ENCODE peak calls at places on chromosome 17, in five cellular contexts. F is right lobe of liver, W is A549, X is esophagus squamous epithelium, A is suprapubic skin. Q is an unnamed sample.

GRCh38 chr17:72976971-72977767 is 115.3 kb downstream of the SLC39A11 start:
- DNase-seq in X (no peak), A (no peak), F (no peak), W (peak; percentile 44), Q (peak; percentile 46)

GRCh38 chr17:10698116-10698818 is 873 bp downstream of the ADPRM start:
- DNase-seq in A (no peak), F (no peak), X (no peak), W (no peak), Q (no peak)

GRCh38 chr17:42337442-42337841 is 49.1 kb downstream of the STAT5A start:
- DNase-seq in F (no peak), W (no peak), A (no peak), X (no peak), Q (no peak)

GRCh38 chr17:47694818-47695663 is 1.1 kb downstream of the TBKBP1 start:
- DNase-seq in A (peak; percentile 86), X (no peak), F (peak; percentile 69), W (no peak), Q (peak; percentile 52)

GRCh38 chr17:58369214-58370031 is 17.4 kb upstream of the SUPT4H1 start:
- DNase-seq in F (no peak), X (no peak), W (no peak), A (no peak), Q (no peak)

GRCh38 chr17:27609606-27610303 is 21.2 kb upstream of the LGALS9 start:
- DNase-seq in A (no peak), X (no peak), W (peak; percentile 53), F (peak; percentile 59), Q (peak; percentile 37)

GRCh38 chr17:66954632-66955031 is 9.9 kb upstream of the CACNG4 start:
- DNase-seq in X (no peak), F (no peak), W (no peak), A (no peak), Q (no peak)

GRCh38 chr17:64920026-64920418 is 744 bp upstream of the LRRC37A3 start:
- DNase-seq in X (no peak), W (peak; percentile 35), A (peak; percentile 63), F (no peak), Q (no peak)

GRCh38 chr17:77873518-77874302 is 84.8 kb upstream of the TNRC6C start:
- DNase-seq in W (no peak), A (no peak), X (no peak), F (peak; percentile 6), Q (no peak)

GRCh38 chr17:74180336-74180735 is 23.1 kb upstream of the RPL38 start:
- DNase-seq in W (no peak), A (no peak), F (no peak), X (no peak), Q (no peak)

GRCh38 chr17:16479264-16479663 is 12.7 kb downstream of the LRRC75A start:
- DNase-seq in X (no peak), W (no peak), A (no peak), F (no peak), Q (no peak)

GRCh38 chr17:74776044-74776962 is at the start of gene NAT9:
- DNase-seq in F (peak; percentile 99), X (peak; percentile 71), W (peak; percentile 97), A (peak; percentile 98), Q (peak; percentile 97)

GRCh38 chr17:81987161-81987770 is 9.8 kb downstream of the ASPSCR1 start:
- DNase-seq in F (no peak), X (no peak), W (no peak), A (no peak), Q (no peak)

GRCh38 chr17:56699186-56699895 is 105.8 kb downstream of the NOG start:
- DNase-seq in W (peak; percentile 97), X (no peak), F (no peak), A (peak; percentile 69), Q (peak; percentile 53)

GRCh38 chr17:1511756-1512321 is 4.6 kb downstream of the INPP5K start:
- DNase-seq in F (no peak), X (no peak), W (no peak), A (no peak), Q (no peak)

GRCh38 chr17:64449545-64449944 is 630 bp downstream of the MILR1 start:
- DNase-seq in X (no peak), F (no peak), W (no peak), A (no peak), Q (no peak)

GRCh38 chr17:2940352-2940751 is 123.1 kb downstream of the OR1D5 start:
- DNase-seq in F (no peak), A (no peak), W (no peak), X (no peak), Q (no peak)

GRCh38 chr17:13865650-13866049 is 203.7 kb upstream of the COX10 start:
- DNase-seq in F (no peak), X (no peak), A (no peak), W (no peak), Q (no peak)

GRCh38 chr17:75614006-75614405 is 19.2 kb upstream of the SMIM5 start:
- DNase-seq in A (no peak), F (no peak), W (peak; percentile 44), X (no peak), Q (no peak)

GRCh38 chr17:58317421-58318064 is 11.1 kb downstream of the TSPOAP1 start:
- DNase-seq in W (peak; percentile 77), X (no peak), F (peak; percentile 37), A (peak; percentile 61), Q (peak; percentile 66)

GRCh38 chr17:75894049-75894742 is 2.6 kb downstream of the TRIM65 start:
- DNase-seq in F (no peak), X (no peak), A (no peak), W (no peak), Q (no peak)

GRCh38 chr17:22506231-22506630 is 813.9 kb downstream of the KCNJ18 start:
- DNase-seq in X (no peak), A (no peak), F (no peak), W (no peak), Q (no peak)

GRCh38 chr17:76246080-76247066 is 6.1 kb upstream of the RNF157 start:
- DNase-seq in W (no peak), A (peak; percentile 51), F (no peak), X (no peak), Q (no peak)

GRCh38 chr17:64377769-64378282 is 12.8 kb downstream of the PECAM1 start:
- DNase-seq in F (no peak), X (no peak), W (no peak), A (no peak), Q (no peak)

GRCh38 chr17:8861482-8862181 is 5.8 kb downstream of the PIK3R6 start:
- DNase-seq in A (no peak), W (no peak), X (no peak), F (no peak), Q (no peak)

GRCh38 chr17:57125406-57125805 is 40.4 kb downstream of the AKAP1 start:
- DNase-seq in W (no peak), A (no peak), F (no peak), X (no peak), Q (no peak)

GRCh38 chr17:42428141-42428944 is 5.3 kb upstream of the CAVIN1 start:
- DNase-seq in F (peak; percentile 36), W (peak; percentile 97), A (peak; percentile 75), X (no peak), Q (peak; percentile 52)

GRCh38 chr17:1365445-1366039 is 34.5 kb downstream of the YWHAE start:
- DNase-seq in X (no peak), W (peak; percentile 87), A (no peak), F (no peak), Q (peak; percentile 78)

GRCh38 chr17:42617956-42618431 is 8.5 kb downstream of the TUBG1 start:
- DNase-seq in F (no peak), W (no peak), X (no peak), A (peak; percentile 32), Q (peak; percentile 48)

GRCh38 chr17:68661265-68662036 is 60.3 kb upstream of the FAM20A start:
- DNase-seq in F (no peak), X (no peak), W (no peak), A (no peak), Q (no peak)

GRCh38 chr17:27810211-27810901 is 10.0 kb upstream of the NOS2 start:
- DNase-seq in W (no peak), F (no peak), X (no peak), A (no peak), Q (no peak)

GRCh38 chr17:45941395-45941794 is 47.0 kb downstream of the MAPT start:
- DNase-seq in W (no peak), X (no peak), F (no peak), A (no peak), Q (no peak)

GRCh38 chr17:57603978-57604377 is 141.1 kb downstream of the CCDC182 start:
- DNase-seq in W (no peak), A (no peak), X (no peak), F (no peak), Q (peak; percentile 47)

GRCh38 chr17:74431568-74432483 is at the start of gene GPRC5C:
- DNase-seq in F (peak; percentile 90), A (peak; percentile 82), W (peak; percentile 88), X (no peak), Q (peak; percentile 95)

GRCh38 chr17:3526971-3527370 is 30.6 kb downstream of the TRPV3 start:
- DNase-seq in X (no peak), F (no peak), W (no peak), A (peak; percentile 38), Q (no peak)

GRCh38 chr17:29292071-29292991 is 1.6 kb downstream of the NUFIP2 start:
- DNase-seq in F (peak; percentile 74), A (peak; percentile 88), W (peak; percentile 54), X (no peak), Q (peak; percentile 65)

GRCh38 chr17:29294580-29294900 is 592 bp upstream of the NUFIP2 start:
- DNase-seq in W (no peak), F (no peak), A (no peak), X (no peak), Q (no peak)

GRCh38 chr17:29292992-29293889 is 707 bp downstream of the NUFIP2 start:
- DNase-seq in A (peak; percentile 86), W (peak; percentile 61), X (no peak), F (peak; percentile 52), Q (peak; percentile 68)

GRCh38 chr17:29295420-29295819 is 1.5 kb upstream of the NUFIP2 start:
- DNase-seq in F (no peak), W (no peak), A (no peak), X (no peak), Q (no peak)

GRCh38 chr17:29293890-29294579 is at the start of gene NUFIP2:
- DNase-seq in A (peak; percentile 100), F (peak; percentile 99), W (peak; percentile 100), X (peak; percentile 97), Q (peak; percentile 100)
- TF ChIP-seq POLR2A in A (peak; percentile 99), F (peak; percentile 100), W (peak; percentile 99), X (peak; percentile 100), Q (peak; percentile 100)

GRCh38 chr17:40564195-40564882 is 933 bp downstream of the CCR7 start:
- DNase-seq in F (no peak), W (no peak), A (peak; percentile 42), X (no peak), Q (no peak)
- TF ChIP-seq POLR2A in F (no peak), W (no peak), A (no peak), X (no peak), Q (no peak)

GRCh38 chr17:37609170-37610040 is at the start of gene SYNRG:
- DNase-seq in W (peak; percentile 98), F (peak; percentile 96), A (peak; percentile 97), X (peak; percentile 84), Q (peak; percentile 93)
- TF ChIP-seq POLR2A in W (peak; percentile 90), F (peak; percentile 86), A (peak; percentile 69), X (peak; percentile 71), Q (peak; percentile 70)

GRCh38 chr17:44134752-44135568 is 6.8 kb upstream of the HROB start:
- DNase-seq in W (no peak), F (no peak), X (no peak), A (no peak), Q (no peak)

GRCh38 chr17:44133918-44134476 is 7.7 kb upstream of the HROB start:
- DNase-seq in W (no peak), X (no peak), A (no peak), F (no peak), Q (no peak)

GRCh38 chr17:44132275-44132821 is 8.9 kb upstream of the HDAC5 start:
- DNase-seq in X (no peak), F (no peak), A (no peak), W (no peak), Q (no peak)

GRCh38 chr17:44137891-44138709 is 3.6 kb upstream of the HROB start:
- DNase-seq in W (peak; percentile 98), F (peak; percentile 73), X (peak; percentile 20), A (peak; percentile 95), Q (peak; percentile 81)
- TF ChIP-seq POLR2A in W (no peak), F (no peak), X (no peak), A (no peak), Q (no peak)

Q was measured in body of pancreas.